ENCODE peak calls at places on chromosomes 6 and 20, in six cellular contexts. Q is fibroblast of lung, V is astrocyte of the spinal cord, O is fibroblast of the aortic adventitia, K is AG09309, G is breast epithelium. R is an unnamed sample.

GRCh38 chr6:128512296-128512695 is 8.1 kb downstream of the PTPRK start:
- DNase-seq in O (no peak), G (no peak), V (no peak), Q (no peak), K (no peak), R (no peak)

GRCh38 chr20:57163041-57163440 is 103.4 kb downstream of the BMP7 start:
- DNase-seq in O (no peak), G (no peak), Q (no peak), K (no peak), V (no peak), R (no peak)

GRCh38 chr20:45355209-45355608 is 7.0 kb upstream of the SDC4 start:
- DNase-seq in K (no peak), V (peak; percentile 81), O (peak; percentile 66), Q (peak; percentile 84), G (no peak), R (no peak)

GRCh38 chr6:9481292-9482029 is 933.4 kb downstream of the TFAP2A start:
- DNase-seq in O (peak; percentile 57), V (peak; percentile 51), K (no peak), G (no peak), Q (peak; percentile 62), R (no peak)

GRCh38 chr6:108797951-108798671 is 50.1 kb upstream of the ARMC2 start:
- DNase-seq in G (no peak), Q (no peak), V (no peak), O (no peak), K (no peak), R (no peak)

GRCh38 chr20:9608639-9609440 is 94.5 kb downstream of the LAMP5 start:
- DNase-seq in Q (no peak), K (no peak), O (no peak), G (no peak), V (no peak), R (no peak)

GRCh38 chr20:17662333-17663039 is 19.6 kb downstream of the RRBP1 start:
- DNase-seq in V (peak; percentile 58), Q (peak; percentile 46), O (peak; percentile 88), G (no peak), K (no peak), R (no peak)

GRCh38 chr20:56001106-56001785 is 4.1 kb downstream of the CBLN4 start:
- DNase-seq in K (no peak), G (no peak), V (no peak), O (no peak), Q (no peak), R (no peak)

GRCh38 chr20:17036546-17036945 is 190.3 kb upstream of the PCSK2 start:
- DNase-seq in K (no peak), G (no peak), V (no peak), Q (no peak), O (no peak), R (no peak)

DNA sequence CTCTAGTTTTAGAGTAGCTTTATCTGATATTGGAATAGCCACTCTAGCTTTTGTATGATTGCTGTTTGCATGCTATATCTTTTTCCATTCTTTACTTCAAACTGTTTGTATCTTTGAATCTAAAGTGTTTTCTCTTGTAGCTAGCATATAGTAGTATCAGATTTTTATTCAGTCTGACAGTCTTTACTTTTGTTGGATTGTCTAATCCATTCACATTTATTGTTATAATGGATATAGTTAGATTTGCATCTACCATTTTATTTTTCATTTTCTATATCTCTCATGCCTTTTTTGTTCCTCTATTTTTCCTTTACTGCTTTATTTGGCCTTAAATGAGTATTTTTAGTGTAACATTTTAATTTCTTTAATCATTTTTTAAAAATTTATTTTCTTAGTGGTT is 52.1 kb downstream of the PHACTR3 start:
- DNase-seq in G (no peak), K (no peak), V (no peak), O (no peak), Q (no peak), R (no peak)
- TF ChIP-seq CTCF in G (no peak), K (no peak), V (no peak), O (no peak), Q (no peak), R (no peak)

GRCh38 chr6:89643411-89643810 is 4.9 kb upstream of the LYRM2 start:
- DNase-seq in K (no peak), V (no peak), O (no peak), G (no peak), Q (no peak), R (no peak)

GRCh38 chr6:89640804-89641203 is 2.3 kb upstream of the LYRM2 start:
- DNase-seq in K (peak; percentile 14), G (no peak), Q (no peak), V (peak; percentile 50), O (no peak), R (no peak)

GRCh38 chr6:89637960-89638319 is 607 bp downstream of the LYRM2 start:
- DNase-seq in G (no peak), O (no peak), K (no peak), Q (no peak), V (no peak), R (no peak)

DNA sequence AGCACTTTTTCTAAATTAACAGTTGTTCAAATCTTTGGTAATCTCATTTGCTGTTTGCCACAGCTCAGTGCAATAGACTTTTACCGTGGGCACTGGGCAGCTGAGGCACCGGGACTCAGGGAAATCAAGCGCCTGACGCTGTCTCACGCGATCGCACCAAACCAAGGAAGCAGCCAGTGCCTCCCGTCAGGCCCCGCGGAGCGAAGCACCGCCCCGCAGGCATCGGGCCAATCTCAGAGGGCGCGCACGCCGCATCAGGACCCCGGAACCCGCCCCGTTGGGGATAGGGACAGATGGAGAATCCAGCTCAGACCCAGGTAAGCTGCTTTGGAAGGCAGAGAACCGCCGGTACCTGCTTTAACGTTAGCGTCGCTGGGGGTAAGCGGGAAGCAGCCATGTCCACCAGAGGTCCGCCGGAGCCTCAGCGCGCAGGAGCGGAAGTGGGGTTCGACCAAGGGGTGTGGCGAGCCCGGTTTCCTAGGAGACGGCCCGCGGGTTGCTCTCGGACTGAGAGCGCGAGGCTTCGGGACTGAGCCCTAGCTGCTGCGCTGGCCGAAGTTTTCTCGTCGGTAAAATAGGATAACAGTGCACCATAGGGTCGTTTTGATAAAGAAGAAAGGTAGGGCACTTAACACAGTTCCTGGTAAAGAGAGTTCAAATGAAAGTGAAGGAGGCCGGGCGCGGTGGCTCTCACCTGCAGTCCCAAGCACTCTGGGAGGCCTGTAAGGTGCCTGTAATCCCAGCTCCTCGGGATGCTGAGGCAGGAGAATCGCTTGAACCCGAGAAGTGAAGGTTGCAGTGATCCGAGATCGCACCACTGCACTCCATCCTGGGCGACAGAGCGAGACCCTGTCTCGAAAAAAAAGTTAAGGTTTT is at the start of gene LYRM2:
- DNase-seq in O (peak; percentile 91), K (peak; percentile 55), Q (peak; percentile 93), G (peak; percentile 95), V (peak; percentile 95), R (peak; percentile 72)
- TF ChIP-seq CTCF in O (peak; percentile 27), K (no peak), Q (no peak), G (peak; percentile 36), V (peak; percentile 2), R (no peak)

GRCh38 chr6:158003910-158004695 is 22.4 kb downstream of the SYNJ2 start:
- DNase-seq in V (no peak), G (no peak), O (peak; percentile 27), Q (no peak), K (no peak), R (no peak)
- TF ChIP-seq CTCF in V (no peak), G (no peak), O (no peak), Q (no peak), K (no peak), R (no peak)

DNA sequence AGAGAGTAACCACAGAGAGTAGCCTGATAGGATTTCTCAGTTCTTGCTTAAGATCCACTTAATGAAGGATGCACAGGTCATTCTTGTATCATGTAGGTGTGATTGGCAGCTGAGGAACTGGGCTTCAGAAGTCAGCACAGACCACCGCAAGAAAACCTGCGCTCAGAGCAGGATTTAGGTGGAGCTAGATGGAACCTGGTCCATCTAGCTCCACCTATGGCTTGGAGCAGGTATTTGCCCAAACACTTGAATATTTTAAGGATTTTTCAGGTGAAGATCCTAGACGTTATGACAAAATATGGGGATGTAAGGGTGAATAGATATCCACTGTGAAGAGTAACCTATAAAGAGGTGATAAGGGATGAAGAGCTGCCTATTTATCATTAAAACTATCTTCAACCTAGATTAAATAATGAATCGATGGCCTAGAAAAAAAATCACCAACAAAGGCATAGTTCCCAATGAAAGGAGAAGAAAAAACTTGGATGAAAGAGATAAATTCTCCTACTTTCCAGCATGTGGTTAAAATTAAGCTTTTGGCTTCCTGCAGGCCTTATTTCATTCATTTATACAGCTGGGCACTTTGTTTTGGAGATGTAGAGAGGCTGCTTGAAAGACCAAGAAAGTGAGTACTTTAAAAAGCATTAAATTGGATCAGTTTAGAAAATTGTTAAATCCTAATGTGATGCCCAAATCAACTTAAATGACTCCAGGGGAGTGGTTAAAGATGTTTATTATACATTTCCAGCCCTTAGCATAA is 778.4 kb upstream of the GJE1 start:
- DNase-seq in O (peak; percentile 18), G (no peak), Q (no peak), V (no peak), K (no peak), R (no peak)
- TF ChIP-seq CTCF in O (no peak), G (no peak), Q (no peak), V (no peak), K (no peak), R (no peak)

GRCh38 chr6:90574610-90575009 is 12.3 kb downstream of the MAP3K7 start:
- DNase-seq in V (peak; percentile 48), Q (peak; percentile 48), O (peak; percentile 27), G (no peak), K (no peak), R (no peak)
- TF ChIP-seq CTCF in V (peak; percentile 28), Q (peak; percentile 6), O (no peak), G (no peak), K (no peak), R (no peak)

GRCh38 chr20:61918548-61918947 is 147.1 kb downstream of the TAF4 start:
- DNase-seq in Q (no peak), K (no peak), O (no peak), G (no peak), V (no peak), R (no peak)
- TF ChIP-seq CTCF in Q (no peak), K (peak; percentile 21), O (no peak), G (no peak), V (no peak), R (no peak)

R was measured in omental fat pad.